ENCODE peak calls at places on chromosomes 6 and 20, in six cellular contexts. X, E, J, L, K and Z are unnamed samples.

GRCh38 chr6:170376386-170377084 is 70.0 kb downstream of the FAM120B start:
- DNase-seq in E (no peak), J (no peak), K (no peak), L (no peak), X (no peak), Z (no peak)

GRCh38 chr20:62577447-62577846 is 64.9 kb upstream of the SLCO4A1 start:
- DNase-seq in K (no peak), L (no peak), X (no peak), E (no peak), J (no peak), Z (no peak)

GRCh38 chr20:41177636-41178035 is 40.3 kb downstream of the PLCG1 start:
- DNase-seq in K (peak), E (no peak), X (no peak), J (no peak), L (no peak), Z (no peak)

GRCh38 chr6:168159503-168159902 is 80.5 kb upstream of the FRMD1 start:
- DNase-seq in L (no peak), K (no peak), X (no peak), J (no peak), E (no peak), Z (no peak)

GRCh38 chr6:33297956-33298772 is 578 bp downstream of the RGL2 start:
- DNase-seq in K (no peak), L (peak), X (no peak), J (peak), E (peak), Z (peak)

GRCh38 chr6:87342829-87343228 is 1.8 kb upstream of the C6orf163 start:
- DNase-seq in X (no peak), L (no peak), K (no peak), J (no peak), E (peak), Z (no peak)

GRCh38 chr6:104558746-104559145 is 301.0 kb downstream of the HACE1 start:
- DNase-seq in X (no peak), E (no peak), L (no peak), K (no peak), J (no peak), Z (no peak)

GRCh38 chr6:106789436-106790145 is 160.2 kb downstream of the QRSL1 start:
- DNase-seq in X (no peak), E (no peak), J (no peak), L (no peak), K (no peak), Z (no peak)

GRCh38 chr6:170293411-170293844 is 2.5 kb upstream of the DLL1 start:
- DNase-seq in L (no peak), E (no peak), J (no peak), K (no peak), X (no peak), Z (no peak)

GRCh38 chr20:45097485-45098095 is 3.3 kb downstream of the KCNS1 start:
- DNase-seq in X (no peak), L (peak), K (no peak), E (no peak), J (no peak), Z (no peak)

GRCh38 chr6:44650495-44650894 is 263.0 kb downstream of the CDC5L start:
- DNase-seq in J (no peak), L (no peak), X (no peak), K (no peak), E (no peak), Z (no peak)

GRCh38 chr6:137240168-137240567 is 21.0 kb upstream of the IFNGR1 start:
- DNase-seq in E (peak), L (no peak), X (no peak), J (no peak), K (no peak), Z (no peak)

GRCh38 chr6:149393002-149393679 is 6.9 kb upstream of the SUMO4 start:
- DNase-seq in X (no peak), L (no peak), K (no peak), E (no peak), J (no peak), Z (no peak)

GRCh38 chr6:70398783-70399730 is 14.3 kb upstream of the FAM135A start:
- DNase-seq in J (peak), K (no peak), L (no peak), E (peak), X (no peak), Z (no peak)

GRCh38 chr6:7159790-7160525 is 52.2 kb downstream of the RREB1 start:
- DNase-seq in E (peak), L (no peak), X (no peak), K (no peak), J (no peak), Z (no peak)

GRCh38 chr20:13953227-13953626 is 37.2 kb downstream of the SEL1L2 start:
- DNase-seq in K (no peak), X (no peak), E (peak), L (no peak), J (no peak), Z (no peak)

DNA sequence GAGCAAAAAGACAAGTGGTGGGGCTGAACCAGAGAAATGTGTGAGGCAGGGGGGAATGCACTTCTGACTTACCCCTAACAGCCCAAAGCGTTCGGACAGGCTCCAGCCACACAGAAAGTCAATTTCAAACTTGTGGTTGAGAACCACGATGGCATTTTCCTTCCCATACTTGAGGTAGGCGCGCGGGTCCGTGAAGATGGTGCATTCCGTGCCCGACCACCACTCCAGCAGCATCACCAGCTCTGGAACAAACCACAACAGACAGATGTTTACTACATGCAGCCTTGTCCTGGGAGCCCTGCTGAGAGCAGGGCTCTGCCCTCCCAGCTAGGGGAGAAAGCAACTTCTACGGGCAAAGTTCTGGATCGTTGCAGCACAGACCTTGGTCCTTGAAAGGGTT is 107.7 kb downstream of the AGPAT4 start:
- DNase-seq in K (no peak), X (no peak), L (no peak), E (no peak), J (no peak), Z (no peak)
- TF ChIP-seq TAF1 in K (no peak), X (no peak), L (no peak), E (no peak), J (no peak), Z (no peak)

GRCh38 chr6:55445648-55446204 is 118.5 kb downstream of the GFRAL start:
- DNase-seq in K (no peak), E (peak), L (no peak), X (peak), J (no peak), Z (no peak)

GRCh38 chr6:55438217-55438616 is 110.9 kb downstream of the GFRAL start:
- DNase-seq in L (no peak), J (no peak), K (no peak), E (no peak), X (no peak), Z (no peak)

GRCh38 chr6:55449219-55449618 is 122.0 kb downstream of the GFRAL start:
- DNase-seq in X (no peak), K (no peak), L (no peak), E (no peak), J (no peak), Z (no peak)

GRCh38 chr6:55448446-55448845 is 121.2 kb downstream of the GFRAL start:
- DNase-seq in X (no peak), K (no peak), L (no peak), E (no peak), J (no peak), Z (no peak)

GRCh38 chr6:55443238-55444134 is 116.2 kb downstream of the GFRAL start:
- DNase-seq in X (no peak), E (no peak), K (no peak), L (no peak), J (no peak), Z (no peak)
- TF ChIP-seq POLR2A in X (no peak), E (no peak), K (no peak), L (no peak), J (no peak), Z (no peak)

DNA sequence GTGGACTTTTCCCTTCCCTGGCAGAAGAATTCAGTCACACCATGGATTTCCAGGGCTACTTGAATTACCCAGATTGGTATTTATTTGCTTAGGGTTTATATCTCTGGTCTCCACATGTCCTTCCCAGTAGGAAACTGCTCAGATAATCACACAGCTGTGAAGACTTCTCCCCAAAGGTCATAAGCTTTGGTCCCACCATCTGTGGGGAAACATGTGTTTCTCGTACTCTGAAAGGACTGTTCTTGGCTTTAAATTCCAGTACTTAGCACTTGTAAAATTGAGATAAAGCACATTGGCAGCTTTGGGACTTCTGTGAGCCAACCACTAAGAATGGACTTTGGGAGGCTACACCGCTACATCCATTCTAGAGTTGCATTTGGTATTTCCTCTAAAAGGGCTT is 205.3 kb upstream of the FOXA2 start:
- DNase-seq in L (no peak), K (no peak), X (no peak), E (no peak), J (no peak), Z (no peak)
- TF ChIP-seq TAF1 in L (no peak), K (no peak), X (no peak), E (no peak), J (no peak), Z (no peak)

DNA sequence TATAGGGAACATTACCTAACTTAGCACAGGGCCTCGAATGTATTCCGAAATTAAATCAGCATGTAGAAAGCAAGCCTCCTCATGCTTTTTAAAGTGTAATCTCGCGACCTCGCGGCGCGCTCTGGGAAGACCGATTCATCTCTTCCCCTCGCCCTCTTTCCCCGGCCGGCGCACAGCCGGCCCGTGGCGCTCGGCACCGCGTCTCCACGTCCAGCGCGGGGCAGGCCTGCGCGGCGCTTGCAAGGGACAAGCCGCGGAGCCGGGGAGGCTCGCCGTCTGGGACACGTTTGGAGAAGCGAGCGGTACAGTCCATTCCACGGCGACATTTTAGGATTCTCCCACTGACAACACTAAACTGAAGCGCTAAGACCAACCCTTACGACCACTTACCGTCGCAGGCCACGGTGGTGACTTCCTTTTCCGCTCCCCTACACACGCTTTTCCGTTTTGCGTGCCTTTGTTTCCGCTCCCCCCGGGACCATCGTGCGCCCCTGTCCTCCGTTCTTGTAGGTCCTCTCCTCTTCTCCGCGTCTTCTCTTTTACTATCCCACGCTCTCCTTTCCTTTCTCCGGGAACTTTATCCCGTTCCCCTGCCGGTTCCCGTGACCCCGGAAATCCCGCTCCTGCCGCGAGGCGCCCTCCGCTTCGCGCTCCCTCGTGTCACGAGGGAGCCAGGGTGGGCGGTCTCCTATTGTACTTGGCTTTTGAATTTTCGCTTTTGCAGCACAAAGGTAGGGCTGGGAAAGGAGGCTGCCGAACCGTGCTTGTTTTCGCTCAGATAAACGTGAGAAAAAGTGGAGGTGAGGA is at the start of gene ECHDC1:
- DNase-seq in K (no peak), X (no peak), J (peak), E (peak), L (peak), Z (peak)
- TF ChIP-seq POLR2A in K (peak), X (peak), J (peak), E (peak), L (peak), Z (peak)

DNA sequence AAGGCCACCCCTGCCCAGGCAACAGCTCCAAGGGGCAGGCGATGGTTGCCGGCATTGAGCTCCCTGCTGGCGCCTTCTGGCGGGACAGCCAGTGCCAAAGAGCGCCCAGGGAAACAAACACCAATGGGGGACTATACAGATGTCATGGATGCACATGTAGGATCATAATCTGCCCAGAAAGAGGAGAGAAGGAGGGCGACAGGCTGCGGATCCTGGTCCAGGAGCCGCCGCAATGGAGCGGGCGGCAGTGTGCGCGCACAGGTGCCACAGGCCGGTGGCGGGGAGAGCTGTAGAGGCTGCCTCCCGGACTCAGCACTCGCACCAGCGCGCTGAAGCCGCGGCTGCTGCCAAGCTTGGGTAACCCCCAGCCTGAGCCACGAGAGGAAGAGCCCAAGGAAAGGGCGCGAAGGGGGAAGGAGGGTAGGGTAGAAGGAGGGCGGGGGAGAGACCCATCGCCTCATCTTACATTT is 418 bp upstream of the FUT9 start:
- DNase-seq in L (no peak), E (no peak), J (no peak), X (no peak), K (no peak), Z (no peak)
- TF ChIP-seq TAF1 in L (no peak), E (no peak), J (no peak), X (no peak), K (peak), Z (no peak)